ENCODE peak calls at places on chromosomes 4 and X, in nine cellular contexts. T is posterior cingulate gyrus; E is stomach; K is substantia nigra; L is iris pigment epithelial cell; X is effector CD4-positive, alpha-beta T cell; M is CD4-positive, alpha-beta T cell; J is endothelial cell; C is MV-4-11. P is an unnamed sample.

GRCh38 chr4:183241322-183241640 is 78.8 kb downstream of the CLDN22 start:
- DNase-seq in T (no peak), E (no peak), K (no peak), L (peak), X (no peak), M (no peak), J (no peak), C (no peak), P (no peak)

GRCh38 chrX:24696241-24696640 is 2.5 kb downstream of the POLA1 start:
- DNase-seq in T (no peak), E (no peak), K (no peak), L (peak), X (no peak), M (no peak), J (no peak), C (no peak), P (no peak)

GRCh38 chr4:67566335-67566734 is 7.8 kb downstream of the STAP1 start:
- DNase-seq in T (no peak), E (no peak), K (no peak), L (no peak), X (no peak), M (no peak), J (no peak), C (no peak), P (no peak)

GRCh38 chr4:103867311-103867710 is 147.5 kb upstream of the TACR3 start:
- DNase-seq in T (no peak), E (no peak), K (no peak), L (no peak), X (no peak), M (no peak), J (no peak), C (no peak), P (no peak)

GRCh38 chr4:110042540-110043517 is 130.1 kb downstream of the EGF start:
- DNase-seq in T (no peak), E (no peak), K (no peak), L (no peak), X (no peak), M (no peak), J (no peak), C (no peak), P (no peak)

GRCh38 chr4:176563591-176563990 is 229.1 kb downstream of the VEGFC start:
- DNase-seq in T (no peak), E (no peak), K (no peak), L (peak), X (no peak), M (no peak), J (no peak), C (no peak), P (no peak)

GRCh38 chrX:75096331-75096730 is 59.8 kb downstream of the ABCB7 start:
- DNase-seq in T (no peak), E (no peak), K (no peak), L (no peak), X (no peak), M (no peak), J (no peak), C (no peak), P (no peak)

GRCh38 chrX:38494239-38494823 is 67.0 kb upstream of the TSPAN7 start:
- DNase-seq in T (no peak), E (no peak), K (no peak), L (no peak), X (no peak), M (no peak), J (no peak), C (no peak), P (no peak)

GRCh38 chr4:30269850-30270249 is 450.3 kb upstream of the PCDH7 start:
- DNase-seq in T (no peak), E (no peak), K (no peak), L (no peak), X (no peak), M (no peak), J (no peak), C (no peak), P (no peak)

GRCh38 chrX:40006025-40007017 is 91.4 kb downstream of the BCOR start:
- DNase-seq in T (peak), E (peak), K (no peak), L (no peak), X (no peak), M (no peak), J (peak), C (no peak), P (no peak)